ENCODE peak calls at places on chromosomes 5 and 9, in nine cellular contexts. One of them, this sample, is unnamed. For H3K36me3, the result is how much of the 10 kb centered on the place peaks cover.

GRCh38 chr5:139951296-139951924 is 91.7 kb downstream of the NRG2 start:
- DNase-seq in heart right ventricle: no peak
- DNase-seq in tibial nerve: no peak
- DNase-seq in BE2C: no peak
- DNase-seq in neuronal stem cell: no peak
- DNase-seq in CD4-positive, alpha-beta memory T cell: no peak
- DNase-seq in cardiac muscle cell: no peak
- DNase-seq in MG63: no peak
- DNase-seq in small intestine: no peak
- DNase-seq in this sample: no peak

GRCh38 chr5:133108481-133108921 is 56.7 kb downstream of the HSPA4 start:
- DNase-seq in heart right ventricle: no peak
- DNase-seq in CD4-positive, alpha-beta memory T cell: no peak
- DNase-seq in cardiac muscle cell: no peak
- DNase-seq in neuronal stem cell: no peak
- DNase-seq in tibial nerve: no peak
- DNase-seq in BE2C: no peak
- DNase-seq in MG63: no peak
- DNase-seq in small intestine: no peak
- DNase-seq in this sample: no peak

GRCh38 chr5:1096792-1097191 is 15.1 kb downstream of the SLC12A7 start:
- DNase-seq in BE2C: no peak
- DNase-seq in MG63: no peak
- DNase-seq in cardiac muscle cell: no peak
- DNase-seq in neuronal stem cell: no peak
- DNase-seq in tibial nerve: no peak
- DNase-seq in small intestine: no peak
- DNase-seq in CD4-positive, alpha-beta memory T cell: no peak
- DNase-seq in heart right ventricle: no peak
- DNase-seq in this sample: no peak

GRCh38 chr5:112436139-112436538 is 17.1 kb upstream of the EPB41L4A start:
- DNase-seq in MG63: no peak
- DNase-seq in heart right ventricle: no peak
- DNase-seq in small intestine: no peak
- DNase-seq in neuronal stem cell: no peak
- DNase-seq in tibial nerve: no peak
- DNase-seq in BE2C: no peak
- DNase-seq in cardiac muscle cell: no peak
- DNase-seq in CD4-positive, alpha-beta memory T cell: no peak
- DNase-seq in this sample: no peak

GRCh38 chr5:83312672-83313071 is 158.9 kb upstream of the VCAN start:
- DNase-seq in CD4-positive, alpha-beta memory T cell: no peak
- DNase-seq in heart right ventricle: no peak
- DNase-seq in cardiac muscle cell: no peak
- DNase-seq in tibial nerve: peak
- DNase-seq in small intestine: no peak
- DNase-seq in MG63: no peak
- DNase-seq in neuronal stem cell: no peak
- DNase-seq in BE2C: no peak
- DNase-seq in this sample: no peak

GRCh38 chr5:77424921-77425320 is 67.2 kb downstream of the WDR41 start:
- DNase-seq in MG63: no peak
- DNase-seq in CD4-positive, alpha-beta memory T cell: peak
- DNase-seq in neuronal stem cell: no peak
- DNase-seq in cardiac muscle cell: no peak
- DNase-seq in heart right ventricle: no peak
- DNase-seq in small intestine: no peak
- DNase-seq in BE2C: no peak
- DNase-seq in tibial nerve: no peak
- DNase-seq in this sample: no peak

GRCh38 chr5:132592521-132592920 is 35.7 kb downstream of the RAD50 start:
- DNase-seq in small intestine: no peak
- DNase-seq in heart right ventricle: no peak
- DNase-seq in MG63: no peak
- DNase-seq in tibial nerve: no peak
- DNase-seq in cardiac muscle cell: no peak
- DNase-seq in CD4-positive, alpha-beta memory T cell: no peak
- DNase-seq in BE2C: no peak
- DNase-seq in neuronal stem cell: no peak
- DNase-seq in this sample: no peak

GRCh38 chr5:13477118-13477737 is 467.3 kb downstream of the DNAH5 start:
- DNase-seq in tibial nerve: no peak
- DNase-seq in heart right ventricle: no peak
- DNase-seq in CD4-positive, alpha-beta memory T cell: no peak
- DNase-seq in MG63: peak
- DNase-seq in neuronal stem cell: no peak
- DNase-seq in small intestine: no peak
- DNase-seq in BE2C: no peak
- DNase-seq in cardiac muscle cell: no peak
- DNase-seq in this sample: no peak

GRCh38 chr5:157511656-157512644 is 51.9 kb downstream of the NIPAL4 start:
- DNase-seq in heart right ventricle: peak
- DNase-seq in CD4-positive, alpha-beta memory T cell: no peak
- DNase-seq in small intestine: peak
- DNase-seq in cardiac muscle cell: no peak
- DNase-seq in MG63: peak
- DNase-seq in neuronal stem cell: no peak
- DNase-seq in tibial nerve: peak
- DNase-seq in BE2C: peak
- DNase-seq in this sample: no peak

GRCh38 chr9:1050125-1050895 is at the start of gene DMRT2:
- DNase-seq in BE2C: peak
- DNase-seq in heart right ventricle: peak
- DNase-seq in neuronal stem cell: peak
- DNase-seq in MG63: no peak
- DNase-seq in CD4-positive, alpha-beta memory T cell: no peak
- DNase-seq in small intestine: peak
- DNase-seq in cardiac muscle cell: peak
- DNase-seq in tibial nerve: peak
- DNase-seq in this sample: peak

GRCh38 chr5:75381456-75381855 is 44.4 kb downstream of the HMGCR start:
- DNase-seq in cardiac muscle cell: no peak
- DNase-seq in small intestine: no peak
- DNase-seq in MG63: no peak
- DNase-seq in heart right ventricle: no peak
- DNase-seq in BE2C: no peak
- DNase-seq in tibial nerve: no peak
- DNase-seq in CD4-positive, alpha-beta memory T cell: no peak
- DNase-seq in neuronal stem cell: no peak
- DNase-seq in this sample: no peak
- H3K36me3 ChIP-seq in cardiac muscle cell: under half
- H3K36me3 ChIP-seq in small intestine: under half
- H3K36me3 ChIP-seq in MG63: under half
- H3K36me3 ChIP-seq in heart right ventricle: half or more
- H3K36me3 ChIP-seq in BE2C: under half
- H3K36me3 ChIP-seq in tibial nerve: under half
- H3K36me3 ChIP-seq in CD4-positive, alpha-beta memory T cell: under half
- H3K36me3 ChIP-seq in neuronal stem cell: under half
- H3K36me3 ChIP-seq in this sample: under half

GRCh38 chr5:150024241-150024984 is 23.9 kb downstream of the HMGXB3 start:
- DNase-seq in tibial nerve: no peak
- DNase-seq in small intestine: no peak
- DNase-seq in MG63: no peak
- DNase-seq in heart right ventricle: no peak
- DNase-seq in neuronal stem cell: no peak
- DNase-seq in CD4-positive, alpha-beta memory T cell: no peak
- DNase-seq in BE2C: no peak
- DNase-seq in cardiac muscle cell: peak
- DNase-seq in this sample: no peak
- H3K36me3 ChIP-seq in tibial nerve: under half
- H3K36me3 ChIP-seq in small intestine: under half
- H3K36me3 ChIP-seq in MG63: half or more
- H3K36me3 ChIP-seq in heart right ventricle: half or more
- H3K36me3 ChIP-seq in neuronal stem cell: under half
- H3K36me3 ChIP-seq in CD4-positive, alpha-beta memory T cell: half or more
- H3K36me3 ChIP-seq in BE2C: half or more
- H3K36me3 ChIP-seq in cardiac muscle cell: under half
- H3K36me3 ChIP-seq in this sample: under half

GRCh38 chr9:33254211-33254610 is 10.3 kb downstream of the BAG1 start:
- DNase-seq in BE2C: no peak
- DNase-seq in small intestine: no peak
- DNase-seq in MG63: no peak
- DNase-seq in CD4-positive, alpha-beta memory T cell: no peak
- DNase-seq in neuronal stem cell: no peak
- DNase-seq in heart right ventricle: no peak
- DNase-seq in cardiac muscle cell: no peak
- DNase-seq in tibial nerve: no peak
- DNase-seq in this sample: no peak

GRCh38 chr9:33255471-33255870 is 9.0 kb downstream of the BAG1 start:
- DNase-seq in CD4-positive, alpha-beta memory T cell: no peak
- DNase-seq in MG63: no peak
- DNase-seq in tibial nerve: no peak
- DNase-seq in small intestine: no peak
- DNase-seq in neuronal stem cell: no peak
- DNase-seq in cardiac muscle cell: no peak
- DNase-seq in heart right ventricle: no peak
- DNase-seq in BE2C: no peak
- DNase-seq in this sample: no peak

GRCh38 chr9:33257276-33257675 is 7.2 kb downstream of the BAG1 start:
- DNase-seq in small intestine: no peak
- DNase-seq in neuronal stem cell: no peak
- DNase-seq in BE2C: no peak
- DNase-seq in cardiac muscle cell: no peak
- DNase-seq in heart right ventricle: no peak
- DNase-seq in CD4-positive, alpha-beta memory T cell: no peak
- DNase-seq in MG63: no peak
- DNase-seq in tibial nerve: no peak
- DNase-seq in this sample: no peak

GRCh38 chr9:33256236-33256635 is 8.3 kb downstream of the BAG1 start:
- DNase-seq in cardiac muscle cell: no peak
- DNase-seq in heart right ventricle: no peak
- DNase-seq in MG63: no peak
- DNase-seq in BE2C: no peak
- DNase-seq in small intestine: no peak
- DNase-seq in neuronal stem cell: no peak
- DNase-seq in tibial nerve: no peak
- DNase-seq in CD4-positive, alpha-beta memory T cell: no peak
- DNase-seq in this sample: no peak

GRCh38 chr9:33255006-33255405 is 9.5 kb downstream of the BAG1 start:
- DNase-seq in cardiac muscle cell: no peak
- DNase-seq in CD4-positive, alpha-beta memory T cell: no peak
- DNase-seq in BE2C: no peak
- DNase-seq in neuronal stem cell: no peak
- DNase-seq in heart right ventricle: no peak
- DNase-seq in MG63: no peak
- DNase-seq in tibial nerve: no peak
- DNase-seq in small intestine: no peak
- DNase-seq in this sample: no peak
- H3K36me3 ChIP-seq in cardiac muscle cell: half or more
- H3K36me3 ChIP-seq in CD4-positive, alpha-beta memory T cell: under half
- H3K36me3 ChIP-seq in BE2C: half or more
- H3K36me3 ChIP-seq in neuronal stem cell: under half
- H3K36me3 ChIP-seq in heart right ventricle: half or more
- H3K36me3 ChIP-seq in MG63: under half
- H3K36me3 ChIP-seq in tibial nerve: under half
- H3K36me3 ChIP-seq in small intestine: under half
- H3K36me3 ChIP-seq in this sample: under half

GRCh38 chr5:69265931-69266330 is 31.2 kb downstream of the CDK7 start:
- DNase-seq in neuronal stem cell: peak
- DNase-seq in MG63: no peak
- DNase-seq in cardiac muscle cell: peak
- DNase-seq in small intestine: no peak
- DNase-seq in CD4-positive, alpha-beta memory T cell: no peak
- DNase-seq in heart right ventricle: no peak
- DNase-seq in tibial nerve: no peak
- DNase-seq in BE2C: peak
- DNase-seq in this sample: peak
- H3K36me3 ChIP-seq in neuronal stem cell: under half
- H3K36me3 ChIP-seq in MG63: half or more
- H3K36me3 ChIP-seq in cardiac muscle cell: under half
- H3K36me3 ChIP-seq in small intestine: under half
- H3K36me3 ChIP-seq in CD4-positive, alpha-beta memory T cell: under half
- H3K36me3 ChIP-seq in heart right ventricle: half or more
- H3K36me3 ChIP-seq in tibial nerve: under half
- H3K36me3 ChIP-seq in BE2C: under half
- H3K36me3 ChIP-seq in this sample: under half

DNA sequence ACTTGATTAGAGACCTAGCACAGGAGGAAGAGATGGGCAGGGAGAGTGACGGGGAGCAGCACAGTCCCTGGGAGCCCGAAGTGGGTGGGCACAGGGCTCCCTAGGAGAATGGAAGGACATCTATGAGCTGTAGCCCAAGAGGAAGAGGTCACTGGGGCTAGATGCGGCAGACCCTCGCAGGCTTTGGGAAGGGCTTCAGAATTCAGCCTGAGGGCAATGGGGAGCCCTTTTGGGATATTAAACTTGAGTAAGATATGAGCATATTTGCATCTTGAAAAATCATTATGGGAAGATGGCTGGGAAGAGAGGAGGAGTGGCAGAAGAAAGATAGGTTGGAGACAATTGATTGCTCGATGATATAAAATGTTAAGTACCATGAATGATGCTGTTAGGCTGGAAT is 48.9 kb upstream of the IL17B start:
- DNase-seq in BE2C: no peak
- DNase-seq in tibial nerve: no peak
- DNase-seq in small intestine: no peak
- DNase-seq in CD4-positive, alpha-beta memory T cell: no peak
- DNase-seq in MG63: no peak
- DNase-seq in neuronal stem cell: no peak
- DNase-seq in cardiac muscle cell: no peak
- DNase-seq in heart right ventricle: no peak
- DNase-seq in this sample: no peak
- H3K36me3 ChIP-seq in BE2C: under half
- H3K36me3 ChIP-seq in tibial nerve: under half
- H3K36me3 ChIP-seq in small intestine: under half
- H3K36me3 ChIP-seq in CD4-positive, alpha-beta memory T cell: under half
- H3K36me3 ChIP-seq in MG63: under half
- H3K36me3 ChIP-seq in neuronal stem cell: under half
- H3K36me3 ChIP-seq in cardiac muscle cell: under half
- H3K36me3 ChIP-seq in heart right ventricle: half or more
- H3K36me3 ChIP-seq in this sample: under half

GRCh38 chr5:141630570-141631140 is 6.0 kb downstream of the HDAC3 start:
- DNase-seq in heart right ventricle: no peak
- DNase-seq in neuronal stem cell: no peak
- DNase-seq in MG63: no peak
- DNase-seq in tibial nerve: no peak
- DNase-seq in small intestine: no peak
- DNase-seq in cardiac muscle cell: no peak
- DNase-seq in CD4-positive, alpha-beta memory T cell: no peak
- DNase-seq in BE2C: no peak
- DNase-seq in this sample: no peak
- H3K36me3 ChIP-seq in heart right ventricle: half or more
- H3K36me3 ChIP-seq in neuronal stem cell: under half
- H3K36me3 ChIP-seq in MG63: half or more
- H3K36me3 ChIP-seq in tibial nerve: under half
- H3K36me3 ChIP-seq in small intestine: under half
- H3K36me3 ChIP-seq in cardiac muscle cell: under half
- H3K36me3 ChIP-seq in CD4-positive, alpha-beta memory T cell: under half
- H3K36me3 ChIP-seq in BE2C: under half
- H3K36me3 ChIP-seq in this sample: under half

DNA sequence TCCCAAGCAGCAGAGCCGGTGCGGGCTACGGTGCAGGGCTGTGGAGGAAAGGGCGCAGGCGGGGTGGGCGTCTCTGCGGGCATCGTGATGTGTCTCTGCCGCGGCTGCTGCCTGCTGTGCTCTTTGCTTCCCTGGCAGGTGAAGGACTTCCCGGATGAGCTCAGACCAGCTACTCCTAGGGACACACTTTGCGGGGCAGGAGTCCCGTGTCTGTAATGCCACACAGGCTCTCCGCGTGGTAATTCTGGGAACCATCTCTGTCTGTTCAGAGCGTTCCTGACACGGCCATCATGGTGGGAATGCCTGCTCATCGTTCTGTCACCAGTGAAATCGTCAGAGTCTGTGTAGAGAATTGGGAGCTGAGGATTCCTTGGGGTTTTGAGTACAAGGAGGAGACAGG is 235.5 kb downstream of the FANCC start:
- DNase-seq in tibial nerve: no peak
- DNase-seq in CD4-positive, alpha-beta memory T cell: no peak
- DNase-seq in cardiac muscle cell: no peak
- DNase-seq in neuronal stem cell: no peak
- DNase-seq in BE2C: no peak
- DNase-seq in heart right ventricle: no peak
- DNase-seq in MG63: no peak
- DNase-seq in small intestine: no peak
- DNase-seq in this sample: peak
- H3K36me3 ChIP-seq in tibial nerve: under half
- H3K36me3 ChIP-seq in CD4-positive, alpha-beta memory T cell: under half
- H3K36me3 ChIP-seq in cardiac muscle cell: under half
- H3K36me3 ChIP-seq in neuronal stem cell: under half
- H3K36me3 ChIP-seq in BE2C: half or more
- H3K36me3 ChIP-seq in heart right ventricle: half or more
- H3K36me3 ChIP-seq in MG63: half or more
- H3K36me3 ChIP-seq in small intestine: under half
- H3K36me3 ChIP-seq in this sample: under half

This sample was measured in Caco-2.